ENCODE peak calls at places on chromosome 17, in ten cellular contexts. One of them, this sample, is unnamed.

GRCh38 chr17:80820331-80820730 is 171.3 kb upstream of the CHMP6 start:
- DNase-seq in tibial nerve: no peak
- DNase-seq in brain microvascular endothelial cell: no peak
- DNase-seq in uterus: no peak
- DNase-seq in IMR-90: no peak
- DNase-seq in left lung: peak
- DNase-seq in psoas muscle: peak
- DNase-seq in heart right ventricle: no peak
- DNase-seq in fibroblast of lung: no peak
- DNase-seq in SJCRH30: no peak
- DNase-seq in this sample: no peak

GRCh38 chr17:79975498-79976134 is 60.1 kb downstream of the TBC1D16 start:
- DNase-seq in psoas muscle: no peak
- DNase-seq in fibroblast of lung: no peak
- DNase-seq in IMR-90: no peak
- DNase-seq in heart right ventricle: no peak
- DNase-seq in brain microvascular endothelial cell: no peak
- DNase-seq in tibial nerve: no peak
- DNase-seq in SJCRH30: no peak
- DNase-seq in left lung: no peak
- DNase-seq in uterus: no peak
- DNase-seq in this sample: no peak

GRCh38 chr17:9021158-9021984 is at the start of gene NTN1:
- DNase-seq in left lung: no peak
- DNase-seq in uterus: peak
- DNase-seq in brain microvascular endothelial cell: no peak
- DNase-seq in IMR-90: peak
- DNase-seq in SJCRH30: peak
- DNase-seq in tibial nerve: peak
- DNase-seq in psoas muscle: peak
- DNase-seq in fibroblast of lung: peak
- DNase-seq in heart right ventricle: peak
- DNase-seq in this sample: peak

GRCh38 chr17:64183815-64184397 is 54.0 kb upstream of the ERN1 start:
- DNase-seq in IMR-90: peak
- DNase-seq in heart right ventricle: no peak
- DNase-seq in brain microvascular endothelial cell: peak
- DNase-seq in fibroblast of lung: peak
- DNase-seq in uterus: no peak
- DNase-seq in SJCRH30: no peak
- DNase-seq in psoas muscle: no peak
- DNase-seq in left lung: no peak
- DNase-seq in tibial nerve: no peak
- DNase-seq in this sample: no peak

GRCh38 chr17:31309525-31309924 is 4.3 kb downstream of the EVI2B start:
- DNase-seq in IMR-90: no peak
- DNase-seq in left lung: no peak
- DNase-seq in brain microvascular endothelial cell: no peak
- DNase-seq in psoas muscle: no peak
- DNase-seq in fibroblast of lung: no peak
- DNase-seq in uterus: no peak
- DNase-seq in tibial nerve: no peak
- DNase-seq in SJCRH30: no peak
- DNase-seq in heart right ventricle: no peak
- DNase-seq in this sample: no peak

GRCh38 chr17:73841431-73842060 is 197.3 kb upstream of the SDK2 start:
- DNase-seq in left lung: no peak
- DNase-seq in SJCRH30: peak
- DNase-seq in brain microvascular endothelial cell: no peak
- DNase-seq in uterus: no peak
- DNase-seq in psoas muscle: peak
- DNase-seq in fibroblast of lung: peak
- DNase-seq in heart right ventricle: no peak
- DNase-seq in tibial nerve: no peak
- DNase-seq in IMR-90: no peak
- DNase-seq in this sample: no peak

GRCh38 chr17:14297161-14297851 is 3.6 kb upstream of the HS3ST3B1 start:
- DNase-seq in tibial nerve: no peak
- DNase-seq in fibroblast of lung: peak
- DNase-seq in IMR-90: no peak
- DNase-seq in brain microvascular endothelial cell: no peak
- DNase-seq in left lung: no peak
- DNase-seq in psoas muscle: peak
- DNase-seq in heart right ventricle: no peak
- DNase-seq in uterus: no peak
- DNase-seq in SJCRH30: peak
- DNase-seq in this sample: no peak

GRCh38 chr17:9240659-9241370 is 219.5 kb downstream of the NTN1 start:
- DNase-seq in brain microvascular endothelial cell: peak
- DNase-seq in IMR-90: peak
- DNase-seq in SJCRH30: peak
- DNase-seq in fibroblast of lung: peak
- DNase-seq in left lung: peak
- DNase-seq in psoas muscle: peak
- DNase-seq in heart right ventricle: peak
- DNase-seq in tibial nerve: peak
- DNase-seq in uterus: peak
- DNase-seq in this sample: no peak

DNA sequence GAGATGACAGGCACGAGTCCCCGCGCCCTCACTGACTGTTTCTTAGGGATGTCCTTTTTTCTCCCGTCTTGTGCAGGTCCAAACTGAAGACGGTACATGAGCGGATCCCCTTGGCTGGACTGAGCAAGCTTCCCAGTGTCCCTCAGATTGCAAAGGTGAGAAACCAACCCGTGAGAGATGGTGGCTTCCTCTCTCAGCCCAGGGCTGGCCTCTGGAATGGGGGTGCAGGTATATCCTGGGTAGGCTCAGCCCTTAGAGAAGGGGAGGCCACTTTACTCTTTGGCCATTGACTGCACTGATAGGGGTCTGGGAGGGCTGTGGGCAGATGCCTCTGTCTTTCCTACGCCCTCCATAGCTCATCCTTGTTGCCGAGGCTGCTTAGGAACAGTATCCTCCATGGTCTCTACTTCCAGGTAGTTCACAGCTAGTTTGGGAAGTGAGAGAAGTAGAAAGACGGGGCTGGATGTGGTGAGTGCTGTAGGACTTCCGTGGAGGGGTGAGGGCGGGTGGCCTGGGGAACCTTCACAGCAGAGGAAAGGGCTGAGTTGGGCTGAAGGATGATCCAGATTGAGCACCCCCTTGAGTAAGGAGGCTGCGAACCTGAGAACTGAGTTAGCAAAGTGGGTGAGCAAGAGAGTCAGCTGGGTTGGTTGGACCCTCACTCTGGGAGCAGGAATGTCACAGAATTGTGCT is 83.0 kb downstream of the OR1D5 start:
- DNase-seq in heart right ventricle: no peak
- DNase-seq in IMR-90: no peak
- DNase-seq in SJCRH30: no peak
- DNase-seq in left lung: no peak
- DNase-seq in brain microvascular endothelial cell: no peak
- DNase-seq in tibial nerve: no peak
- DNase-seq in psoas muscle: no peak
- DNase-seq in uterus: no peak
- DNase-seq in fibroblast of lung: no peak
- DNase-seq in this sample: no peak
- H3K27ac ChIP-seq in heart right ventricle: no peak
- H3K27ac ChIP-seq in IMR-90: no peak
- H3K27ac ChIP-seq in SJCRH30: no peak
- H3K27ac ChIP-seq in left lung: no peak
- H3K27ac ChIP-seq in brain microvascular endothelial cell: no peak
- H3K27ac ChIP-seq in tibial nerve: no peak
- H3K27ac ChIP-seq in psoas muscle: no peak
- H3K27ac ChIP-seq in uterus: peak
- H3K27ac ChIP-seq in fibroblast of lung: no peak
- H3K27ac ChIP-seq in this sample: no peak

GRCh38 chr17:60562421-60562820 is 36.4 kb upstream of the APPBP2 start:
- DNase-seq in left lung: no peak
- DNase-seq in IMR-90: no peak
- DNase-seq in brain microvascular endothelial cell: no peak
- DNase-seq in fibroblast of lung: no peak
- DNase-seq in heart right ventricle: no peak
- DNase-seq in uterus: no peak
- DNase-seq in tibial nerve: no peak
- DNase-seq in SJCRH30: no peak
- DNase-seq in psoas muscle: no peak
- DNase-seq in this sample: no peak

GRCh38 chr17:60559659-60559994 is 33.6 kb upstream of the APPBP2 start:
- DNase-seq in SJCRH30: no peak
- DNase-seq in psoas muscle: no peak
- DNase-seq in uterus: no peak
- DNase-seq in IMR-90: no peak
- DNase-seq in fibroblast of lung: no peak
- DNase-seq in tibial nerve: no peak
- DNase-seq in left lung: no peak
- DNase-seq in heart right ventricle: no peak
- DNase-seq in brain microvascular endothelial cell: no peak
- DNase-seq in this sample: no peak

GRCh38 chr17:60560860-60561257 is 34.8 kb upstream of the APPBP2 start:
- DNase-seq in heart right ventricle: no peak
- DNase-seq in psoas muscle: no peak
- DNase-seq in SJCRH30: no peak
- DNase-seq in tibial nerve: no peak
- DNase-seq in fibroblast of lung: no peak
- DNase-seq in IMR-90: no peak
- DNase-seq in left lung: no peak
- DNase-seq in uterus: no peak
- DNase-seq in brain microvascular endothelial cell: no peak
- DNase-seq in this sample: no peak

GRCh38 chr17:60557805-60558204 is 31.8 kb upstream of the APPBP2 start:
- DNase-seq in psoas muscle: no peak
- DNase-seq in heart right ventricle: no peak
- DNase-seq in SJCRH30: no peak
- DNase-seq in left lung: no peak
- DNase-seq in tibial nerve: no peak
- DNase-seq in brain microvascular endothelial cell: no peak
- DNase-seq in uterus: no peak
- DNase-seq in IMR-90: no peak
- DNase-seq in fibroblast of lung: no peak
- DNase-seq in this sample: no peak

DNA sequence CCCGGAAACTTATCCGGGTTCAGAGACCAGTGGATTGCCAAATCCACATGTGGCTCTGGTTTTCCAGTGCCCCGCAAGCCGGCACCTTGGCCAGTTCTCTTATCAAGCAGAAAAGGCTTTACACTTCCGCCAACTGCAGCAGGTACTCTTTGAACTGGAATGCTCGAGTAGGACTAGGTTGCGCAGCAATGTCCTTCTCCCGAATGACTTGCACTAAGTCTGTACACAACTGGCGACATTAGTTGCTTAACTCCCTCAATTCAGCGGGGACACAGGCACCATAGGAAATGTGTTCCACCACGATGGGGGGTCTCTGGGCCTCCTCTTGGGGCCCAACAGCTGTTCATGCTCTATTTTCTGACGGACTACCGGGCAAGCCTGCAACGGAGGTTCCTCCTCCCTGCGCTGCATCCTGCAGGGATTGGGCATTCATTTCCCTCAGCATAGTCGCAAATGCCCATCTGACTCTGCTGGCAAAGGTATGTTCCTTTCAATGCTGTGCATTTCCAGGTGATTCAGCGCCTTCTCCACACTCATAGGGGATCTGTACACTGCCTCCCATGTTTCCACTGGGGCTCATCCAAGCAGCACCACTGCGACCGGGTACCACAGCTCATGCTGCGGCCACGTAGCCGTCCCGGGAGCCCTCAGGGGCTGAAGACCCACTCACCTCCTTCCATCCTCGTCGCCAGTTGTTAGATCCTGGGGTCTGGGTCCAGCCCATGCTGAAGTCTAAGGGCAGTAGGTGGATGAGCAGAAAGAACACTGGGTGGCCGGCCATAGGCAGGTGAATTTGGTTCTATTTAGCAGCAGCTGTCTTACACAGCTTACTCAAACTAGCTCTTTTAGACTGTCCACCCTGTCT is 34.2 kb upstream of the APPBP2 start:
- DNase-seq in brain microvascular endothelial cell: no peak
- DNase-seq in left lung: peak
- DNase-seq in IMR-90: no peak
- DNase-seq in uterus: no peak
- DNase-seq in psoas muscle: no peak
- DNase-seq in heart right ventricle: no peak
- DNase-seq in tibial nerve: no peak
- DNase-seq in SJCRH30: no peak
- DNase-seq in fibroblast of lung: no peak
- DNase-seq in this sample: no peak
- H3K27ac ChIP-seq in brain microvascular endothelial cell: no peak
- H3K27ac ChIP-seq in left lung: no peak
- H3K27ac ChIP-seq in IMR-90: no peak
- H3K27ac ChIP-seq in uterus: no peak
- H3K27ac ChIP-seq in psoas muscle: no peak
- H3K27ac ChIP-seq in heart right ventricle: no peak
- H3K27ac ChIP-seq in tibial nerve: no peak
- H3K27ac ChIP-seq in SJCRH30: no peak
- H3K27ac ChIP-seq in fibroblast of lung: no peak
- H3K27ac ChIP-seq in this sample: no peak

GRCh38 chr17:39197380-39198185 is at the start of gene CACNB1:
- DNase-seq in left lung: peak
- DNase-seq in psoas muscle: peak
- DNase-seq in heart right ventricle: peak
- DNase-seq in brain microvascular endothelial cell: peak
- DNase-seq in IMR-90: peak
- DNase-seq in fibroblast of lung: peak
- DNase-seq in uterus: peak
- DNase-seq in SJCRH30: peak
- DNase-seq in tibial nerve: peak
- DNase-seq in this sample: peak

GRCh38 chr17:39198186-39198566 is 707 bp upstream of the CACNB1 start:
- DNase-seq in tibial nerve: peak
- DNase-seq in SJCRH30: no peak
- DNase-seq in fibroblast of lung: no peak
- DNase-seq in IMR-90: no peak
- DNase-seq in heart right ventricle: peak
- DNase-seq in psoas muscle: no peak
- DNase-seq in brain microvascular endothelial cell: no peak
- DNase-seq in uterus: no peak
- DNase-seq in left lung: no peak
- DNase-seq in this sample: no peak

GRCh38 chr17:39196191-39196819 is 1.2 kb downstream of the CACNB1 start:
- DNase-seq in left lung: no peak
- DNase-seq in tibial nerve: no peak
- DNase-seq in fibroblast of lung: no peak
- DNase-seq in heart right ventricle: no peak
- DNase-seq in IMR-90: no peak
- DNase-seq in SJCRH30: peak
- DNase-seq in uterus: no peak
- DNase-seq in brain microvascular endothelial cell: no peak
- DNase-seq in psoas muscle: peak
- DNase-seq in this sample: no peak

GRCh38 chr17:39195568-39196160 is 1.8 kb downstream of the CACNB1 start:
- DNase-seq in brain microvascular endothelial cell: no peak
- DNase-seq in uterus: no peak
- DNase-seq in left lung: peak
- DNase-seq in SJCRH30: no peak
- DNase-seq in tibial nerve: no peak
- DNase-seq in IMR-90: no peak
- DNase-seq in psoas muscle: peak
- DNase-seq in fibroblast of lung: no peak
- DNase-seq in heart right ventricle: no peak
- DNase-seq in this sample: no peak

DNA sequence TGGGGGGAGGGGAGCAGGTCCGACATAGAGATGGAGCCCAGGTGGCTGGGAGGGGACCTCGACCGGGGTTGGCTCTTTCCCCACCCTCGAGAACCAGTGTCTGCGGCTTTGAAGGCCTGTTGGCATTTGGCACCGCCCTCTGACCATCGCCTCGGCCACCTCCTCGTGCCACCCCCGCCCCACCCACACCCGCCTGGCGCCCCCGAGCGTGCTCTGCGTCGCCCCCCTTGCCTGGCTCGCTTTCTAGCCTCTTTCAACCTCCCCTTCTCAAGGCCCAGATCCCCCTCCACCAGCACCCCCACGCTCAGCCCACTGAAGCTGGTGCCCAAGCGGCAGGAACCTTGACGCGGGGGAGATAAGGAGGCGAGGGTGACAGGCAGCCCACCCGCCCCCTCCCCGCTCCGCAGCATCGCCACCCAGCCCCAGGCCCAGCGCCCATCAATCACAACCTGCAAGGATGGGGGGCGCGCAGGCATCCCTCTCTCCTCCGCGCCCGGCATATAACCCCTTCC is 593 bp downstream of the CACNB1 start:
- DNase-seq in uterus: no peak
- DNase-seq in tibial nerve: no peak
- DNase-seq in fibroblast of lung: no peak
- DNase-seq in heart right ventricle: peak
- DNase-seq in IMR-90: no peak
- DNase-seq in left lung: peak
- DNase-seq in brain microvascular endothelial cell: no peak
- DNase-seq in SJCRH30: peak
- DNase-seq in psoas muscle: peak
- DNase-seq in this sample: no peak
- H3K27ac ChIP-seq in uterus: peak
- H3K27ac ChIP-seq in tibial nerve: peak
- H3K27ac ChIP-seq in fibroblast of lung: peak
- H3K27ac ChIP-seq in heart right ventricle: peak
- H3K27ac ChIP-seq in IMR-90: peak
- H3K27ac ChIP-seq in left lung: peak
- H3K27ac ChIP-seq in brain microvascular endothelial cell: no peak
- H3K27ac ChIP-seq in SJCRH30: peak
- H3K27ac ChIP-seq in psoas muscle: peak
- H3K27ac ChIP-seq in this sample: peak

GRCh38 chr17:57549996-57550395 is 195.1 kb downstream of the CCDC182 start:
- DNase-seq in heart right ventricle: no peak
- DNase-seq in brain microvascular endothelial cell: no peak
- DNase-seq in uterus: no peak
- DNase-seq in left lung: no peak
- DNase-seq in SJCRH30: no peak
- DNase-seq in fibroblast of lung: no peak
- DNase-seq in tibial nerve: no peak
- DNase-seq in psoas muscle: no peak
- DNase-seq in IMR-90: no peak
- DNase-seq in this sample: no peak

GRCh38 chr17:57550671-57551315 is 194.3 kb downstream of the CCDC182 start:
- DNase-seq in fibroblast of lung: no peak
- DNase-seq in heart right ventricle: no peak
- DNase-seq in psoas muscle: no peak
- DNase-seq in IMR-90: no peak
- DNase-seq in tibial nerve: no peak
- DNase-seq in brain microvascular endothelial cell: no peak
- DNase-seq in uterus: no peak
- DNase-seq in left lung: no peak
- DNase-seq in SJCRH30: no peak
- DNase-seq in this sample: no peak

GRCh38 chr17:57551321-57552079 is 193.6 kb downstream of the CCDC182 start:
- DNase-seq in fibroblast of lung: no peak
- DNase-seq in left lung: no peak
- DNase-seq in IMR-90: no peak
- DNase-seq in tibial nerve: no peak
- DNase-seq in SJCRH30: no peak
- DNase-seq in heart right ventricle: no peak
- DNase-seq in psoas muscle: no peak
- DNase-seq in uterus: no peak
- DNase-seq in brain microvascular endothelial cell: no peak
- DNase-seq in this sample: peak

GRCh38 chr17:57549468-57549867 is 195.6 kb downstream of the CCDC182 start:
- DNase-seq in brain microvascular endothelial cell: no peak
- DNase-seq in psoas muscle: no peak
- DNase-seq in uterus: no peak
- DNase-seq in fibroblast of lung: no peak
- DNase-seq in left lung: no peak
- DNase-seq in tibial nerve: no peak
- DNase-seq in IMR-90: no peak
- DNase-seq in heart right ventricle: no peak
- DNase-seq in SJCRH30: no peak
- DNase-seq in this sample: no peak

GRCh38 chr17:57548421-57549385 is 196.4 kb downstream of the CCDC182 start:
- DNase-seq in psoas muscle: no peak
- DNase-seq in brain microvascular endothelial cell: no peak
- DNase-seq in SJCRH30: peak
- DNase-seq in tibial nerve: no peak
- DNase-seq in uterus: peak
- DNase-seq in heart right ventricle: peak
- DNase-seq in left lung: no peak
- DNase-seq in IMR-90: no peak
- DNase-seq in fibroblast of lung: peak
- DNase-seq in this sample: no peak
- H3K27ac ChIP-seq in psoas muscle: peak
- H3K27ac ChIP-seq in brain microvascular endothelial cell: no peak
- H3K27ac ChIP-seq in SJCRH30: peak
- H3K27ac ChIP-seq in tibial nerve: peak
- H3K27ac ChIP-seq in uterus: peak
- H3K27ac ChIP-seq in heart right ventricle: peak
- H3K27ac ChIP-seq in left lung: no peak
- H3K27ac ChIP-seq in IMR-90: no peak
- H3K27ac ChIP-seq in fibroblast of lung: no peak
- H3K27ac ChIP-seq in this sample: no peak